ENCODE peak calls at places on chromosome 10, in four cellular contexts. One of them, this sample, is unnamed.

GRCh38 chr10:117294039-117294438 is 53.1 kb downstream of the SLC18A2 start:
- DNase-seq in left ventricle myocardium inferior: no peak
- DNase-seq in fibroblast of lung: no peak
- DNase-seq in tibial artery: no peak
- DNase-seq in this sample: no peak

GRCh38 chr10:79070091-79070610 is 1.4 kb downstream of the ZMIZ1 start:
- DNase-seq in left ventricle myocardium inferior: peak
- DNase-seq in fibroblast of lung: peak
- DNase-seq in tibial artery: peak
- DNase-seq in this sample: peak

GRCh38 chr10:73876971-73877370 is 2.6 kb upstream of the CAMK2G start:
- DNase-seq in left ventricle myocardium inferior: no peak
- DNase-seq in fibroblast of lung: peak
- DNase-seq in tibial artery: no peak
- DNase-seq in this sample: no peak

GRCh38 chr10:46255696-46256355 is 31.0 kb upstream of the ANTXRL start:
- DNase-seq in left ventricle myocardium inferior: peak
- DNase-seq in fibroblast of lung: peak
- DNase-seq in tibial artery: peak
- DNase-seq in this sample: peak

GRCh38 chr10:6583447-6583846 is 3.4 kb upstream of the PRKCQ start:
- DNase-seq in left ventricle myocardium inferior: no peak
- DNase-seq in fibroblast of lung: no peak
- DNase-seq in tibial artery: no peak
- DNase-seq in this sample: no peak

GRCh38 chr10:43353495-43354324 is 17.7 kb upstream of the FXYD4 start:
- DNase-seq in left ventricle myocardium inferior: no peak
- DNase-seq in fibroblast of lung: peak
- DNase-seq in tibial artery: no peak
- DNase-seq in this sample: no peak

GRCh38 chr10:44513592-44513991 is 128.7 kb upstream of the CXCL12 start:
- DNase-seq in left ventricle myocardium inferior: no peak
- DNase-seq in fibroblast of lung: peak
- DNase-seq in tibial artery: no peak
- DNase-seq in this sample: no peak

GRCh38 chr10:76040107-76040829 is 608.8 kb downstream of the LRMDA start:
- DNase-seq in left ventricle myocardium inferior: no peak
- DNase-seq in fibroblast of lung: no peak
- DNase-seq in tibial artery: no peak
- DNase-seq in this sample: no peak

GRCh38 chr10:30847199-30847598 is 184.5 kb downstream of the ZNF438 start:
- DNase-seq in left ventricle myocardium inferior: no peak
- DNase-seq in fibroblast of lung: no peak
- DNase-seq in tibial artery: no peak
- DNase-seq in this sample: no peak

GRCh38 chr10:122308487-122309141 is 37.5 kb downstream of the BTBD16 start:
- DNase-seq in left ventricle myocardium inferior: no peak
- DNase-seq in fibroblast of lung: no peak
- DNase-seq in tibial artery: no peak
- DNase-seq in this sample: no peak

GRCh38 chr10:68665841-68666240 is 55.2 kb upstream of the CCAR1 start:
- DNase-seq in left ventricle myocardium inferior: no peak
- DNase-seq in fibroblast of lung: peak
- DNase-seq in tibial artery: no peak
- DNase-seq in this sample: no peak

GRCh38 chr10:4650572-4650971 is 175.4 kb upstream of the AKR1E2 start:
- DNase-seq in left ventricle myocardium inferior: no peak
- DNase-seq in fibroblast of lung: no peak
- DNase-seq in tibial artery: no peak
- DNase-seq in this sample: no peak

GRCh38 chr10:18179901-18180300 is 39.7 kb downstream of the CACNB2 start:
- DNase-seq in left ventricle myocardium inferior: no peak
- DNase-seq in fibroblast of lung: peak
- DNase-seq in tibial artery: peak
- DNase-seq in this sample: no peak

GRCh38 chr10:46231087-46231486 is 55.7 kb upstream of the ANTXRL start:
- DNase-seq in left ventricle myocardium inferior: no peak
- DNase-seq in fibroblast of lung: no peak
- DNase-seq in tibial artery: peak
- DNase-seq in this sample: no peak

GRCh38 chr10:79090134-79090803 is 21.5 kb downstream of the ZMIZ1 start:
- DNase-seq in left ventricle myocardium inferior: no peak
- DNase-seq in fibroblast of lung: peak
- DNase-seq in tibial artery: no peak
- DNase-seq in this sample: no peak

DNA sequence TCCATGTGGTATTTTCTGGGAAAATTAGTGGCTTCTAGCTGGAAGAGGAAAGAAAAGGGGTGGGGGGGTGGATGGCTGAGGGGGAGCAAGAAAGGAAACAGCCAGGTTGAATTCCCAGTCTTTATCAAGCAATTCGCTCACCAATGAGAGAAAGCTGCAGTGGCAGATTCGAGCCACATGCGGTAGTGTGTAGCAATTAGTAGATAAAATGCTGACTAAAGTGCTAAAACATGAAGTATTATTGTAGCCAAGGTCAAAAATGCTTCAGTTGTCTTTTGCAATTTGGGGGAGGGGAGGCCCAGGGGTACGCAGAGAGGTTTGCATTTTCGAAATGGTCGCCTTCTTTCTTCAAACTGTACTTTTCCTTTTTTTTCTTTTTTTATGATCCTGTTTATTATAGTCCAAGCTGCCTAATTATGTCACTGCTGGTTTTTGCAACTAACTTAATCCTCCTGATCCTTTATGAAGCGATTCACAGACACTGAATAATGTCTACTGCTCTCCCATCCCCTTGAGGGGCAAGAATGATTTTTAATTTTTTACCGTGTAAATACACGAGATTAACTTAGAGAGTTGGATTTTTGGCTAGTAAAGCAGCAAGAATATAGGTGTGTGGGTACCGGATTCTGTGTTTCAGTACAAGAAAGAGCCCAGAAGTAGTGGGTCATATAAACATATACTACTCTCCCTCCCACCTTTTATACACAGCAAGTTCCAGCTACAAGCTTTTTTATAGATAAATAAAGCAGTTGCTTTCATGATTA is 3.6 kb upstream of the ARID5B start:
- DNase-seq in left ventricle myocardium inferior: no peak
- DNase-seq in fibroblast of lung: peak
- DNase-seq in tibial artery: no peak
- DNase-seq in this sample: no peak
- TF ChIP-seq CTCF in left ventricle myocardium inferior: peak
- TF ChIP-seq CTCF in fibroblast of lung: peak
- TF ChIP-seq CTCF in tibial artery: peak
- TF ChIP-seq CTCF in this sample: peak

DNA sequence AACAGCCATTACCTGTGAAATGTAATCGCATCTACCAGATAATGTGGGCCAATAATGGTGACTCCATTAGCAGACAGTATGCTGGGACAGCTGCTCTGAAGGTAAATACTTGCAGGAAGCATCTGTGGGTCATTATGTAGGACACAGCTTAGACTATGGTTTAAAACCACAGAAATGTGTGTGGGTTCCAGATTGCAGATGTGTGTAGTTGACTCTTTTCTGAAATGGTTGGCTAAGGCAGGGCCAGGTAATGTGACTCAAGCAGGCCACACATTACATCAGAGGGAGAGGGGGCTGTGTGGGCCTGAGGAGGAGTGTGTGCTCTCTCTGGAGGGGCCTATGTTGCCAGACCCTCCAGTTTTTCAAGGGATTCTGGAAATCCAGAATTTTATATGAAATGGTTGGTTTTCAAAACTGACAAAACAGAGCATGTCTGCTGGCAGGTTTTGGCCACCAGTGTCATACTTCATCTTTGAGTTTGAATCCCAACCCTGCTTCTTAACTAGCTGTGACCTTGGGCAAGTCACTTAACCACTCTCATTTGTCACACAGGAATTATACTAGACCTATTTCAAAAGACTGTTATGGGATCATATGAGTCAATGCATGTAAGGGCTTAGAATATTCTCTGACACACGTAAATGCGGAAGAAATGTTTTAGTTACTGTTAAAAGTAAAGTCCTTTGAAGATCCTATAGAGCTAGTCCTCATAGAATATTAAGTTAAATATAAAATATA is 64.5 kb downstream of the MCMBP start:
- DNase-seq in left ventricle myocardium inferior: no peak
- DNase-seq in fibroblast of lung: peak
- DNase-seq in tibial artery: no peak
- DNase-seq in this sample: no peak
- TF ChIP-seq CTCF in left ventricle myocardium inferior: no peak
- TF ChIP-seq CTCF in fibroblast of lung: no peak
- TF ChIP-seq CTCF in tibial artery: no peak
- TF ChIP-seq CTCF in this sample: no peak

DNA sequence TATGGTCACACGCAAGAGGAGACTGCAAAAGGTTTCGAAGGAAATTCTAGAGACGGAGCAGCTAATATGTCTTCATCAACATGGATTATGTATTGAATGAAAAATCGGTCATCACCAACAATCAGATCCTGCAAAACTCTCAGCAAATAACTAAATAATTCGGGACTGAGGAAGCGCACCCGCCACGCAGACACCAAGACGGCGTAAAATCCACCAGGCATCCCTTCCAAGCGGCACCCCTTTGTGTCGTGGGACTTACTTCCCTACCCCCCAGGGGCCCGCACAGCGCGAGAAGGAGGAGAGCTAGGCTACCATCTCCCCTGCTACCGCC is 749 bp downstream of the ARL3 start:
- DNase-seq in left ventricle myocardium inferior: no peak
- DNase-seq in fibroblast of lung: no peak
- DNase-seq in tibial artery: no peak
- DNase-seq in this sample: no peak
- TF ChIP-seq CTCF in left ventricle myocardium inferior: no peak
- TF ChIP-seq CTCF in fibroblast of lung: no peak
- TF ChIP-seq CTCF in tibial artery: no peak
- TF ChIP-seq CTCF in this sample: no peak

DNA sequence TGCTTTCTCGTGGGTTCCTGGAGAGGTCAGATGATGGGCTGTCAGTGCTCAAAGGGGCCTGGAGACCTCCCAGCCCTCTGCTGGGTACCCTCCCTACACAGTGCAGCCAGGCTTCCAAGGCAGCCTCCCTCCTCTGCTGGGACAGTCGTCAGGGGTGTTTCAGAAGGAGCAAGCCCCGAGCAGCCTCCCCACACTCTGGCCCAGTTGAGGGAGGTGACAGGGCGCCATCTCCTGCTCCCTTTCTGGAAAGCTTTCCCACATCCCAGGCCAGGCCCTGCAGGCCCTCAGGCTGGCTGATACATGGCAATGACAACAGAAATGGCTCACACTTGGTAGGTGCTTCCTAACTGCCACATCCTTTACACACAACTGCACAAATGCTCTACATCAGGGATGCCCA is 32.1 kb downstream of the KCNMA1 start:
- DNase-seq in left ventricle myocardium inferior: no peak
- DNase-seq in fibroblast of lung: no peak
- DNase-seq in tibial artery: no peak
- DNase-seq in this sample: no peak
- TF ChIP-seq CTCF in left ventricle myocardium inferior: no peak
- TF ChIP-seq CTCF in fibroblast of lung: peak
- TF ChIP-seq CTCF in tibial artery: no peak
- TF ChIP-seq CTCF in this sample: no peak

This sample was measured in progenitor cell of endocrine pancreas.